ENCODE peak calls at places on chromosomes 5 and 9, in four cellular contexts. One of them, this sample, is unnamed.
A peak's percentile ranks its signal among the peaks of the same experiment; 100 is the strongest.

GRCh38 chr9:15642369-15642962 is 89.6 kb downstream of the CCDC171 start:
- DNase-seq in activated CD8-positive, alpha-beta memory T cell treated with anti-CD3 and anti-CD28 coated beads for 4 hours: no peak
- DNase-seq in stimulated activated CD4-positive, alpha-beta T cell treated with anti-CD3 and anti-CD28 coated beads, Interleukin-1b, Interleukin-23, amount 100 ng/mL, for 48 hours: no peak
- DNase-seq in choroid plexus epithelial cell: peak; percentile 77
- DNase-seq in this sample: peak; percentile 72

GRCh38 chr5:45288746-45289145 is 407.4 kb downstream of the HCN1 start:
- DNase-seq in activated CD8-positive, alpha-beta memory T cell treated with anti-CD3 and anti-CD28 coated beads for 4 hours: no peak
- DNase-seq in choroid plexus epithelial cell: no peak
- DNase-seq in stimulated activated CD4-positive, alpha-beta T cell treated with anti-CD3 and anti-CD28 coated beads, Interleukin-1b, Interleukin-23, amount 100 ng/mL, for 48 hours: no peak
- DNase-seq in this sample: no peak

GRCh38 chr5:80246995-80247729 is 8.7 kb downstream of the SERINC5 start:
- DNase-seq in activated CD8-positive, alpha-beta memory T cell treated with anti-CD3 and anti-CD28 coated beads for 4 hours: no peak
- DNase-seq in choroid plexus epithelial cell: peak; percentile 97
- DNase-seq in stimulated activated CD4-positive, alpha-beta T cell treated with anti-CD3 and anti-CD28 coated beads, Interleukin-1b, Interleukin-23, amount 100 ng/mL, for 48 hours: no peak
- DNase-seq in this sample: peak; percentile 96

GRCh38 chr9:79512251-79512650 is 59.5 kb upstream of the TLE4 start:
- DNase-seq in stimulated activated CD4-positive, alpha-beta T cell treated with anti-CD3 and anti-CD28 coated beads, Interleukin-1b, Interleukin-23, amount 100 ng/mL, for 48 hours: no peak
- DNase-seq in choroid plexus epithelial cell: no peak
- DNase-seq in activated CD8-positive, alpha-beta memory T cell treated with anti-CD3 and anti-CD28 coated beads for 4 hours: no peak
- DNase-seq in this sample: peak; percentile 35

GRCh38 chr9:124257865-124258764 is at the start of gene NEK6:
- DNase-seq in activated CD8-positive, alpha-beta memory T cell treated with anti-CD3 and anti-CD28 coated beads for 4 hours: no peak
- DNase-seq in choroid plexus epithelial cell: peak; percentile 65
- DNase-seq in stimulated activated CD4-positive, alpha-beta T cell treated with anti-CD3 and anti-CD28 coated beads, Interleukin-1b, Interleukin-23, amount 100 ng/mL, for 48 hours: no peak
- DNase-seq in this sample: peak; percentile 56

GRCh38 chr9:115691686-115692085 is 461.9 kb upstream of the PAPPA start:
- DNase-seq in choroid plexus epithelial cell: peak; percentile 60
- DNase-seq in activated CD8-positive, alpha-beta memory T cell treated with anti-CD3 and anti-CD28 coated beads for 4 hours: no peak
- DNase-seq in stimulated activated CD4-positive, alpha-beta T cell treated with anti-CD3 and anti-CD28 coated beads, Interleukin-1b, Interleukin-23, amount 100 ng/mL, for 48 hours: no peak
- DNase-seq in this sample: peak; percentile 62

GRCh38 chr5:1285141-1285540 is 9.7 kb downstream of the TERT start:
- DNase-seq in stimulated activated CD4-positive, alpha-beta T cell treated with anti-CD3 and anti-CD28 coated beads, Interleukin-1b, Interleukin-23, amount 100 ng/mL, for 48 hours: no peak
- DNase-seq in activated CD8-positive, alpha-beta memory T cell treated with anti-CD3 and anti-CD28 coated beads for 4 hours: no peak
- DNase-seq in choroid plexus epithelial cell: no peak
- DNase-seq in this sample: no peak

GRCh38 chr5:29993286-29993685 is 1200.2 kb upstream of the CDH6 start:
- DNase-seq in activated CD8-positive, alpha-beta memory T cell treated with anti-CD3 and anti-CD28 coated beads for 4 hours: no peak
- DNase-seq in stimulated activated CD4-positive, alpha-beta T cell treated with anti-CD3 and anti-CD28 coated beads, Interleukin-1b, Interleukin-23, amount 100 ng/mL, for 48 hours: no peak
- DNase-seq in choroid plexus epithelial cell: no peak
- DNase-seq in this sample: no peak

GRCh38 chr5:16736158-16736994 is 119.6 kb upstream of the RETREG1 start:
- DNase-seq in activated CD8-positive, alpha-beta memory T cell treated with anti-CD3 and anti-CD28 coated beads for 4 hours: no peak
- DNase-seq in stimulated activated CD4-positive, alpha-beta T cell treated with anti-CD3 and anti-CD28 coated beads, Interleukin-1b, Interleukin-23, amount 100 ng/mL, for 48 hours: no peak
- DNase-seq in choroid plexus epithelial cell: peak; percentile 86
- DNase-seq in this sample: peak; percentile 89

GRCh38 chr5:176619203-176619568 is 9.2 kb upstream of the GPRIN1 start:
- DNase-seq in stimulated activated CD4-positive, alpha-beta T cell treated with anti-CD3 and anti-CD28 coated beads, Interleukin-1b, Interleukin-23, amount 100 ng/mL, for 48 hours: peak; percentile 90
- DNase-seq in activated CD8-positive, alpha-beta memory T cell treated with anti-CD3 and anti-CD28 coated beads for 4 hours: peak; percentile 71
- DNase-seq in choroid plexus epithelial cell: peak; percentile 92
- DNase-seq in this sample: no peak

GRCh38 chr5:73746608-73747007 is 120.6 kb downstream of the ARHGEF28 start:
- DNase-seq in choroid plexus epithelial cell: no peak
- DNase-seq in activated CD8-positive, alpha-beta memory T cell treated with anti-CD3 and anti-CD28 coated beads for 4 hours: no peak
- DNase-seq in stimulated activated CD4-positive, alpha-beta T cell treated with anti-CD3 and anti-CD28 coated beads, Interleukin-1b, Interleukin-23, amount 100 ng/mL, for 48 hours: no peak
- DNase-seq in this sample: no peak

GRCh38 chr5:163379298-163380155 is 57.9 kb upstream of the CCNG1 start:
- DNase-seq in stimulated activated CD4-positive, alpha-beta T cell treated with anti-CD3 and anti-CD28 coated beads, Interleukin-1b, Interleukin-23, amount 100 ng/mL, for 48 hours: no peak
- DNase-seq in choroid plexus epithelial cell: peak; percentile 88
- DNase-seq in activated CD8-positive, alpha-beta memory T cell treated with anti-CD3 and anti-CD28 coated beads for 4 hours: no peak
- DNase-seq in this sample: no peak

GRCh38 chr5:180328296-180329137 is 24.6 kb downstream of the GFPT2 start:
- DNase-seq in choroid plexus epithelial cell: peak; percentile 83
- DNase-seq in stimulated activated CD4-positive, alpha-beta T cell treated with anti-CD3 and anti-CD28 coated beads, Interleukin-1b, Interleukin-23, amount 100 ng/mL, for 48 hours: peak; percentile 86
- DNase-seq in activated CD8-positive, alpha-beta memory T cell treated with anti-CD3 and anti-CD28 coated beads for 4 hours: peak; percentile 68
- DNase-seq in this sample: peak; percentile 98

GRCh38 chr5:115549154-115549553 is 4.6 kb upstream of the FEM1C start:
- DNase-seq in stimulated activated CD4-positive, alpha-beta T cell treated with anti-CD3 and anti-CD28 coated beads, Interleukin-1b, Interleukin-23, amount 100 ng/mL, for 48 hours: no peak
- DNase-seq in choroid plexus epithelial cell: peak; percentile 56
- DNase-seq in activated CD8-positive, alpha-beta memory T cell treated with anti-CD3 and anti-CD28 coated beads for 4 hours: no peak
- DNase-seq in this sample: no peak

GRCh38 chr5:171840066-171840465 is 54.4 kb downstream of the SMIM23 start:
- DNase-seq in choroid plexus epithelial cell: no peak
- DNase-seq in stimulated activated CD4-positive, alpha-beta T cell treated with anti-CD3 and anti-CD28 coated beads, Interleukin-1b, Interleukin-23, amount 100 ng/mL, for 48 hours: no peak
- DNase-seq in activated CD8-positive, alpha-beta memory T cell treated with anti-CD3 and anti-CD28 coated beads for 4 hours: no peak
- DNase-seq in this sample: no peak

GRCh38 chr9:38281196-38281595 is 111.3 kb upstream of the ALDH1B1 start:
- DNase-seq in choroid plexus epithelial cell: no peak
- DNase-seq in stimulated activated CD4-positive, alpha-beta T cell treated with anti-CD3 and anti-CD28 coated beads, Interleukin-1b, Interleukin-23, amount 100 ng/mL, for 48 hours: no peak
- DNase-seq in activated CD8-positive, alpha-beta memory T cell treated with anti-CD3 and anti-CD28 coated beads for 4 hours: no peak
- DNase-seq in this sample: no peak

GRCh38 chr5:174532453-174533126 is 191.8 kb upstream of the MSX2 start:
- DNase-seq in stimulated activated CD4-positive, alpha-beta T cell treated with anti-CD3 and anti-CD28 coated beads, Interleukin-1b, Interleukin-23, amount 100 ng/mL, for 48 hours: peak; percentile 27
- DNase-seq in activated CD8-positive, alpha-beta memory T cell treated with anti-CD3 and anti-CD28 coated beads for 4 hours: no peak
- DNase-seq in choroid plexus epithelial cell: peak; percentile 98
- DNase-seq in this sample: peak; percentile 98

GRCh38 chr5:124718376-124718775 is 28.1 kb downstream of the ZNF608 start:
- DNase-seq in choroid plexus epithelial cell: no peak
- DNase-seq in stimulated activated CD4-positive, alpha-beta T cell treated with anti-CD3 and anti-CD28 coated beads, Interleukin-1b, Interleukin-23, amount 100 ng/mL, for 48 hours: no peak
- DNase-seq in activated CD8-positive, alpha-beta memory T cell treated with anti-CD3 and anti-CD28 coated beads for 4 hours: no peak
- DNase-seq in this sample: no peak

GRCh38 chr5:127645300-127645726 is 3.6 kb upstream of the CTXN3 start:
- DNase-seq in stimulated activated CD4-positive, alpha-beta T cell treated with anti-CD3 and anti-CD28 coated beads, Interleukin-1b, Interleukin-23, amount 100 ng/mL, for 48 hours: no peak
- DNase-seq in choroid plexus epithelial cell: no peak
- DNase-seq in activated CD8-positive, alpha-beta memory T cell treated with anti-CD3 and anti-CD28 coated beads for 4 hours: no peak
- DNase-seq in this sample: no peak

GRCh38 chr5:759781-760362 is 24.7 kb downstream of the ZDHHC11B start:
- DNase-seq in activated CD8-positive, alpha-beta memory T cell treated with anti-CD3 and anti-CD28 coated beads for 4 hours: no peak
- DNase-seq in choroid plexus epithelial cell: no peak
- DNase-seq in stimulated activated CD4-positive, alpha-beta T cell treated with anti-CD3 and anti-CD28 coated beads, Interleukin-1b, Interleukin-23, amount 100 ng/mL, for 48 hours: no peak
- DNase-seq in this sample: no peak

GRCh38 chr5:157356576-157356975 is 90.7 kb downstream of the CYFIP2 start:
- DNase-seq in activated CD8-positive, alpha-beta memory T cell treated with anti-CD3 and anti-CD28 coated beads for 4 hours: no peak
- DNase-seq in stimulated activated CD4-positive, alpha-beta T cell treated with anti-CD3 and anti-CD28 coated beads, Interleukin-1b, Interleukin-23, amount 100 ng/mL, for 48 hours: no peak
- DNase-seq in choroid plexus epithelial cell: no peak
- DNase-seq in this sample: no peak

GRCh38 chr9:76654051-76654461 is 110.2 kb upstream of the PCA3 start:
- DNase-seq in choroid plexus epithelial cell: peak; percentile 62
- DNase-seq in stimulated activated CD4-positive, alpha-beta T cell treated with anti-CD3 and anti-CD28 coated beads, Interleukin-1b, Interleukin-23, amount 100 ng/mL, for 48 hours: no peak
- DNase-seq in activated CD8-positive, alpha-beta memory T cell treated with anti-CD3 and anti-CD28 coated beads for 4 hours: no peak
- DNase-seq in this sample: peak; percentile 56

GRCh38 chr9:21680590-21680989 is 121.8 kb upstream of the MTAP start:
- DNase-seq in stimulated activated CD4-positive, alpha-beta T cell treated with anti-CD3 and anti-CD28 coated beads, Interleukin-1b, Interleukin-23, amount 100 ng/mL, for 48 hours: no peak
- DNase-seq in choroid plexus epithelial cell: no peak
- DNase-seq in activated CD8-positive, alpha-beta memory T cell treated with anti-CD3 and anti-CD28 coated beads for 4 hours: no peak
- DNase-seq in this sample: no peak

GRCh38 chr5:85545129-85545528 is 1072.6 kb upstream of the COX7C start:
- DNase-seq in stimulated activated CD4-positive, alpha-beta T cell treated with anti-CD3 and anti-CD28 coated beads, Interleukin-1b, Interleukin-23, amount 100 ng/mL, for 48 hours: no peak
- DNase-seq in activated CD8-positive, alpha-beta memory T cell treated with anti-CD3 and anti-CD28 coated beads for 4 hours: no peak
- DNase-seq in choroid plexus epithelial cell: no peak
- DNase-seq in this sample: no peak

GRCh38 chr9:91186311-91187101 is 175.2 kb downstream of the AUH start:
- DNase-seq in stimulated activated CD4-positive, alpha-beta T cell treated with anti-CD3 and anti-CD28 coated beads, Interleukin-1b, Interleukin-23, amount 100 ng/mL, for 48 hours: no peak
- DNase-seq in activated CD8-positive, alpha-beta memory T cell treated with anti-CD3 and anti-CD28 coated beads for 4 hours: no peak
- DNase-seq in choroid plexus epithelial cell: no peak
- DNase-seq in this sample: no peak

GRCh38 chr9:121222524-121223171 is 21.0 kb upstream of the RAB14 start:
- DNase-seq in stimulated activated CD4-positive, alpha-beta T cell treated with anti-CD3 and anti-CD28 coated beads, Interleukin-1b, Interleukin-23, amount 100 ng/mL, for 48 hours: no peak
- DNase-seq in activated CD8-positive, alpha-beta memory T cell treated with anti-CD3 and anti-CD28 coated beads for 4 hours: no peak
- DNase-seq in choroid plexus epithelial cell: peak; percentile 74
- DNase-seq in this sample: peak; percentile 99

GRCh38 chr9:132350861-132351315 is 3.9 kb downstream of the SETX start:
- DNase-seq in activated CD8-positive, alpha-beta memory T cell treated with anti-CD3 and anti-CD28 coated beads for 4 hours: no peak
- DNase-seq in choroid plexus epithelial cell: peak; percentile 56
- DNase-seq in stimulated activated CD4-positive, alpha-beta T cell treated with anti-CD3 and anti-CD28 coated beads, Interleukin-1b, Interleukin-23, amount 100 ng/mL, for 48 hours: no peak
- DNase-seq in this sample: no peak

GRCh38 chr9:76613150-76613781 is 151.0 kb upstream of the PCA3 start:
- DNase-seq in activated CD8-positive, alpha-beta memory T cell treated with anti-CD3 and anti-CD28 coated beads for 4 hours: no peak
- DNase-seq in choroid plexus epithelial cell: no peak
- DNase-seq in stimulated activated CD4-positive, alpha-beta T cell treated with anti-CD3 and anti-CD28 coated beads, Interleukin-1b, Interleukin-23, amount 100 ng/mL, for 48 hours: no peak
- DNase-seq in this sample: no peak

GRCh38 chr9:21470126-21470525 is 12.0 kb downstream of the IFNE start:
- DNase-seq in choroid plexus epithelial cell: no peak
- DNase-seq in stimulated activated CD4-positive, alpha-beta T cell treated with anti-CD3 and anti-CD28 coated beads, Interleukin-1b, Interleukin-23, amount 100 ng/mL, for 48 hours: no peak
- DNase-seq in activated CD8-positive, alpha-beta memory T cell treated with anti-CD3 and anti-CD28 coated beads for 4 hours: no peak
- DNase-seq in this sample: no peak

GRCh38 chr5:115557667-115558387 is 13.3 kb upstream of the FEM1C start:
- DNase-seq in activated CD8-positive, alpha-beta memory T cell treated with anti-CD3 and anti-CD28 coated beads for 4 hours: no peak
- DNase-seq in stimulated activated CD4-positive, alpha-beta T cell treated with anti-CD3 and anti-CD28 coated beads, Interleukin-1b, Interleukin-23, amount 100 ng/mL, for 48 hours: no peak
- DNase-seq in choroid plexus epithelial cell: peak; percentile 58
- DNase-seq in this sample: peak; percentile 22

GRCh38 chr9:130237763-130238524 is 27.6 kb upstream of the HMCN2 start:
- DNase-seq in activated CD8-positive, alpha-beta memory T cell treated with anti-CD3 and anti-CD28 coated beads for 4 hours: no peak
- DNase-seq in choroid plexus epithelial cell: no peak
- DNase-seq in stimulated activated CD4-positive, alpha-beta T cell treated with anti-CD3 and anti-CD28 coated beads, Interleukin-1b, Interleukin-23, amount 100 ng/mL, for 48 hours: no peak
- DNase-seq in this sample: no peak